ENCODE peak calls at places on chromosomes 2 and 18, in four cellular contexts. I is AG10803, U is foreskin fibroblast, G is PC-9. Y is an unnamed sample.

GRCh38 chr18:42446195-42446594 is 491.2 kb downstream of the PIK3C3 start:
- DNase-seq in I (peak), U (peak), G (no peak), Y (peak)

GRCh38 chr2:52107124-52107523 is 1075.2 kb upstream of the NRXN1 start:
- DNase-seq in I (no peak), U (no peak), G (no peak), Y (no peak)

GRCh38 chr2:232142049-232142448 is 180.5 kb downstream of the DIS3L2 start:
- DNase-seq in I (peak), U (no peak), G (no peak), Y (peak)

GRCh38 chr2:239053801-239054503 is 206.1 kb downstream of the TWIST2 start:
- DNase-seq in I (no peak), U (no peak), G (no peak), Y (no peak)

GRCh38 chr2:237022533-237022932 is 63.2 kb upstream of the COPS8 start:
- DNase-seq in I (no peak), U (no peak), G (no peak), Y (no peak)

GRCh38 chr2:177275041-177275440 is 10.5 kb upstream of the NFE2L2 start:
- DNase-seq in I (peak), U (peak), G (no peak), Y (peak)

GRCh38 chr2:200909958-200910357 is 20.8 kb downstream of the NIF3L1 start:
- DNase-seq in I (no peak), U (no peak), G (no peak), Y (no peak)

GRCh38 chr18:48580782-48581181 is 42.0 kb downstream of the CTIF start:
- DNase-seq in I (peak), U (no peak), G (no peak), Y (no peak)

GRCh38 chr2:28602136-28602660 is 106.3 kb downstream of the PLB1 start:
- DNase-seq in I (no peak), U (no peak), G (no peak), Y (no peak)

GRCh38 chr2:179963626-179964025 is 43.5 kb downstream of the CWC22 start:
- DNase-seq in I (peak), U (peak), G (no peak), Y (peak)

GRCh38 chr2:44184106-44184505 is 15.4 kb downstream of the PPM1B start:
- DNase-seq in I (no peak), U (no peak), G (no peak), Y (no peak)

GRCh38 chr2:236164983-236165301 is 3.2 kb downstream of the GBX2 start:
- DNase-seq in I (no peak), U (no peak), G (no peak), Y (no peak)

GRCh38 chr2:199850718-199851498 is at the start of gene FTCDNL1:
- DNase-seq in I (peak), U (peak), G (peak), Y (peak)

GRCh38 chr2:234392230-234392629 is 104.7 kb downstream of the ARL4C start:
- DNase-seq in I (no peak), U (no peak), G (no peak), Y (no peak)

GRCh38 chr18:13390196-13390595 is 171.6 kb downstream of the LDLRAD4 start:
- DNase-seq in I (no peak), U (no peak), G (no peak), Y (no peak)

GRCh38 chr2:110140433-110140832 is 24.8 kb upstream of the MALL start:
- DNase-seq in I (no peak), U (no peak), G (no peak), Y (no peak)

GRCh38 chr2:71496156-71496770 is 42.9 kb downstream of the DYSF start:
- DNase-seq in I (no peak), U (no peak), G (no peak), Y (no peak)

GRCh38 chr2:55051026-55051866 is 995 bp upstream of the RTN4 start:
- DNase-seq in I (peak), U (peak), G (peak), Y (peak)

GRCh38 chr2:29606105-29606871 is 315.1 kb downstream of the ALK start:
- DNase-seq in I (peak), U (peak), G (no peak), Y (peak)

GRCh38 chr2:22020101-22020742 is 896.5 kb downstream of the TDRD15 start:
- DNase-seq in I (no peak), U (no peak), G (no peak), Y (no peak)

GRCh38 chr2:127700527-127701192 is 637 bp upstream of the SFT2D3 start:
- DNase-seq in I (no peak), U (no peak), G (peak), Y (no peak)

GRCh38 chr2:121066526-121066925 is 218.5 kb downstream of the TFCP2L1 start:
- DNase-seq in I (no peak), U (no peak), G (no peak), Y (peak)

GRCh38 chr2:230930149-230930780 is 5.2 kb upstream of the GPR55 start:
- DNase-seq in I (no peak), U (no peak), G (no peak), Y (no peak)

GRCh38 chr2:240705204-240705781 is 13.6 kb downstream of the AQP12A start:
- DNase-seq in I (no peak), U (no peak), G (no peak), Y (no peak)

GRCh38 chr18:36633961-36634412 is 194.8 kb downstream of the TPGS2 start:
- DNase-seq in I (no peak), U (no peak), G (no peak), Y (no peak)

GRCh38 chr2:206876176-206876575 is 63.1 kb upstream of the CPO start:
- DNase-seq in I (no peak), U (no peak), G (peak), Y (no peak)

DNA sequence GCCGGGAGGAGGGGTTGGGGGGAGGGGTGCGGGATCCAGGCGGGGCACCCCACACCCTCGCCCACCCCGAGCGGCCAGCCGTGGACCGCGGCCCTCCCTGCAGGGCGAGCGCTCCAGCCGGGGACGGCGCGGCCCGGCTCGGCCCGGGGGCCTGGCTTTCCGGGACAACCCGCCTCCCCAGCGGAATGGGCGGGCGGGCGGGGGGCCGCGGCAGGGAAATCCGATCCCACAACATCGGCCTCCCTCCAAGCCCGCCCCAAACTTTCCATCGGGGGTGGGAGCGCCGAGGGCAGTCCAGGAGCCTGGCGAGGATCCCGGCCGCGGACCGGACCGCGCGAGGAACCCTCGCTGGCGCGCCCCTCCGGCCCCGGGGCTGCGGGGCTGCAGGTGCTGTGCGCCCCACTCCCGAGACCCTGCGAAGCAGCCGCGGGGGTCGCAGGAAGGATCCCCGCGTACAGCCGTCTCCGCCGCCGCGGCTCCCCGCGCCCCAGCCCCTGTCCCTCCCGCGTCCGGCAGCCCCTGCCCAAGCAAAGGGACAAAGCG is 528 bp downstream of the SEMA4C start:
- DNase-seq in I (peak), U (peak), G (peak), Y (peak)
- H3K4me3 ChIP-seq in I (peak), U (peak), G (peak), Y (peak)

DNA sequence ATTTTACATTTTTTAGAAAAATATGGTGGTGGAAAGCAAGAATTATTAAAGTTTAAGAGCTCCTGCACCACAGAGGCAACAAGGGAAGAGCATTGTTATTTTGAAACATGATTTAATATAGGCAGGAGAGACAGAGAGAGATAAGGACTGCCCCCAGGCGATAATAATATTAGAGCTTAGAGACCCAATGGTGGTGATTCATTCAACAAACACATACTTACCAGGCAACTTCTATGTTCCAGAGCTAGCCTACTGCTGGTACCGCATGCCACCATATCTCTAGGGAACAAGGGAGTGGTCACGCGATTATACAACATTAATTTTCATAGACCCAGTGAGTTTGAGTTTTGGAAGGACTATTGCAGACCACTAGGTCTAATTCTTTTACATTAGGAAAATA is 327.8 kb upstream of the SOX11 start:
- DNase-seq in I (no peak), U (no peak), G (no peak), Y (no peak)
- TF ChIP-seq CTCF in I (no peak), U (no peak), G (no peak), Y (no peak)

DNA sequence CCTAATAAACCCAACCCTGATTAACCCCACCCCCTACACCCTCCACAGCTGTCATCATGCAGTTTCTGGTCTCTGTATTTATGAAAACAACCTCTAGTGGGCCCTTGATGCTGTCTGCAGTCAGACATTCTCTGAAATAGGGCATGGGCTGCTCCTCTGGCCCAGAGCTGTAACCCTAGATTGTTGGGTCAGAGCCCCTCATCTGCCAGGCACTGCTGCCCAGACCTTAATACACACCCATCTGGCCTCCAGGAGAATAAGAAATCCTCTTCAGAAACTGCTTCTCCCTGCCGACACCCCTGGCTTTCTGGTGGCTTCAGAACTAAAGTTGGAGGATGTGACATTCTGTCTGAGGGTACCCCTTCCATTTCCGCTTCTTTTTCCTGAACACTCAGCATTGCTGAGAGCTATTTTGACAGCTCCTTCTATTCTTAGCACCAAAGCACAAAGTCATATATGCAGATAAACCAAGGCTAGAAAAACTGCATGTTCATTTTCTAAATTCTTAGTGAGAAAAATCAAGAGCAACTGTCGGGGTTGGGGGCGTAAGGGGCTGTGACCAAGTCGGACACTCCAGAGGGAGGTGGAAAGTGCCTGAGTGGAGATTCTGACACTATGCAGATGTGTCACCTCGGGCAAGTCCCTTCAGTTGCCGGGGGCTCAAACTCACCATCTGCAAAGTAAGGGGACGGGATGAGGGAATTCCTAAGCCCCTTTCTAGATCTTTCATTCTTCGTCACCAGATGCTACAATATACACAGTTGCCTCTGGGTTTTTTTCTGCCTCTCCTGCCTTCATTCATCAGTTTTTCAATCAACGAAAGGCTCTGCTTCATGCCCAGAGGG is 28.7 kb downstream of the SRSF7 start:
- DNase-seq in I (no peak), U (no peak), G (no peak), Y (no peak)
- H3K4me3 ChIP-seq in I (no peak), U (no peak), G (no peak), Y (no peak)

GRCh38 chr2:220166616-220167015 is 539.2 kb downstream of the SLC4A3 start:
- DNase-seq in I (no peak), U (no peak), G (no peak), Y (peak)

GRCh38 chr2:220167956-220168355 is 540.5 kb downstream of the SLC4A3 start:
- DNase-seq in I (no peak), U (no peak), G (no peak), Y (no peak)

GRCh38 chr2:220163486-220163885 is 536.1 kb downstream of the SLC4A3 start:
- DNase-seq in I (no peak), U (no peak), G (no peak), Y (no peak)

GRCh38 chr2:220162320-220162719 is 534.9 kb downstream of the SLC4A3 start:
- DNase-seq in I (peak), U (peak), G (no peak), Y (peak)

DNA sequence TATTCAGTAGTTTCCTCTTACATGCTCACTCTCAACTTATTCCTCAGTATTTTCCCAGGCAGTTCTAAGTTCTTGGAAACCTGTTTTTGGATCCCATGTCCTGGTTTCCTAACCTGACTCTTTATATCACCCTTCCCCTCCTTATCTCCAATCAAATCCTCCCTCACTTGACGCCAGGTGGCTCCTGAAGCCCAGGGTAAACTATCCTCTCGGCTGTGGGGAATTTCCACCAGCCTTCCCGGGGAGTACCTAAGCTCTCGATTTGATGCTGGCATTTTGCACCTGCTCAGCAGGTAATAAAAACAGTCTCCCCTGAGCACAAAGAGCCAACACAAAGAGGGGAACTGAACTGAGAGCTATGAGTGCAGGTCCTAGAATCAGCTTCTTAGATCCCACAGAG is 538.0 kb downstream of the SLC4A3 start:
- DNase-seq in I (no peak), U (no peak), G (no peak), Y (no peak)
- TF ChIP-seq CTCF in I (no peak), U (no peak), G (no peak), Y (no peak)

GRCh38 chr2:227006189-227006897 is 157.7 kb downstream of the COL4A4 start:
- DNase-seq in I (no peak), U (no peak), G (no peak), Y (no peak)
- H3K4me3 ChIP-seq in I (no peak), U (no peak), G (no peak), Y (no peak)

DNA sequence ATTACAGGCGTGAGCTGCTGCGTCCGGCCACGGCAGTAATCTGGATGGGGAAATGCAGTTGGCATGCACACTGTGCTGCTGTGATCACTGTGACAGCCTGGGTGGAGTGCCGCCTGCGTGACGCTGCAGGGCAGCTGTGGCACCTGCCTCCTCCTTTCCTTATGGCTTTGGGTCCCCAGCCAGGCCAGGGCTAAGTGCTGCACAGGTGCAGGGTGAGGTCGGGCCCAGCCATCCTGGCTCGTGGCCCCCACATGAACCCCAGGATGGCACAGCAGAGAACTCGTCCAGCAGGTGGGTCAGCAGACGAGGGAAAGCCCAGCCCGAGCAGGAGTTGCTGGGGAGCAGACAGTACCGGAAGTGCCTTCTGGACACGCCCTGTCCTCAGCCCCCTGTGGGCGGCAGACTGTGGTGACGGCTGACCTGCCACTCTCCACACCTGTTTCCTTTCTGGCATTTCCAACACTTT is 17.1 kb downstream of the HS1BP3 start:
- DNase-seq in I (no peak), U (no peak), G (peak), Y (no peak)
- TF ChIP-seq CTCF in I (no peak), U (no peak), G (peak), Y (no peak)

GRCh38 chr2:227539465-227539956 is 59.2 kb upstream of the SCYGR2 start:
- DNase-seq in I (no peak), U (no peak), G (no peak), Y (no peak)

GRCh38 chr2:227534714-227535113 is 62.8 kb downstream of the AGFG1 start:
- DNase-seq in I (no peak), U (no peak), G (no peak), Y (no peak)

GRCh38 chr2:227536445-227536844 is 62.2 kb upstream of the SCYGR2 start:
- DNase-seq in I (no peak), U (no peak), G (no peak), Y (peak)
- H3K4me3 ChIP-seq in I (no peak), U (no peak), G (no peak), Y (no peak)

GRCh38 chr2:54052825-54053718 is 62.3 kb upstream of the ACYP2 start:
- DNase-seq in I (no peak), U (no peak), G (no peak), Y (no peak)

GRCh38 chr2:54050445-54050844 is 65.0 kb upstream of the ACYP2 start:
- DNase-seq in I (no peak), U (no peak), G (no peak), Y (no peak)

GRCh38 chr2:54047076-54047475 is 68.3 kb upstream of the ACYP2 start:
- DNase-seq in I (no peak), U (no peak), G (no peak), Y (peak)

GRCh38 chr2:54047658-54048057 is 67.8 kb upstream of the ACYP2 start:
- DNase-seq in I (no peak), U (no peak), G (no peak), Y (no peak)

GRCh38 chr2:54048117-54048785 is 67.2 kb upstream of the ACYP2 start:
- DNase-seq in I (no peak), U (no peak), G (no peak), Y (no peak)
- TF ChIP-seq CTCF in I (no peak), U (no peak), G (no peak), Y (no peak)

GRCh38 chr2:115163572-115163971 is 721.1 kb downstream of the DPP10 start:
- DNase-seq in I (no peak), U (no peak), G (no peak), Y (no peak)

GRCh38 chr2:115165529-115166109 is 723.2 kb downstream of the DPP10 start:
- DNase-seq in I (peak), U (no peak), G (no peak), Y (peak)

GRCh38 chr2:115160523-115161521 is 718.4 kb downstream of the DPP10 start:
- DNase-seq in I (no peak), U (no peak), G (no peak), Y (no peak)

GRCh38 chr2:115162454-115163293 is 720.2 kb downstream of the DPP10 start:
- DNase-seq in I (no peak), U (no peak), G (no peak), Y (no peak)

GRCh38 chr2:115161531-115162453 is 719.4 kb downstream of the DPP10 start:
- DNase-seq in I (no peak), U (no peak), G (no peak), Y (no peak)
- H3K4me3 ChIP-seq in I (no peak), U (no peak), G (no peak), Y (no peak)

GRCh38 chr2:202072226-202072625 is 829 bp upstream of the KIAA2012 start:
- DNase-seq in I (no peak), U (no peak), G (no peak), Y (no peak)
- TF ChIP-seq CTCF in I (no peak), U (peak), G (peak), Y (peak)

Y was measured in cardiac fibroblast.